ENCODE peak calls at places on chromosomes 13 and 19, in five cellular contexts. U, V, Q, O and J are unnamed samples.

GRCh38 chr19:38900220-38900629 is 456 bp downstream of the NFKBIB start:
- DNase-seq in O (no peak), U (no peak), Q (peak), V (no peak), J (no peak)

GRCh38 chr13:92827503-92827902 is 399.1 kb upstream of the GPC6 start:
- DNase-seq in U (no peak), O (no peak), V (no peak), Q (no peak), J (no peak)

GRCh38 chr19:56126983-56127780 is 6.1 kb upstream of the ZNF787 start:
- DNase-seq in U (no peak), O (no peak), Q (no peak), V (no peak), J (no peak)

GRCh38 chr13:47621931-47622330 is 379.1 kb downstream of the SUCLA2 start:
- DNase-seq in Q (no peak), U (no peak), V (no peak), O (no peak), J (no peak)

GRCh38 chr19:17929056-17929455 is 3.8 kb upstream of the CCDC124 start:
- DNase-seq in U (no peak), O (no peak), Q (no peak), V (no peak), J (no peak)

GRCh38 chr19:55699221-55699620 is 24.2 kb downstream of the EPN1 start:
- DNase-seq in O (no peak), Q (no peak), V (no peak), U (no peak), J (no peak)

GRCh38 chr13:30864352-30865130 is 41.5 kb upstream of the MEDAG start:
- DNase-seq in U (no peak), V (no peak), O (no peak), Q (peak), J (peak)

GRCh38 chr19:1566392-1567115 is 1.6 kb downstream of the MEX3D start:
- DNase-seq in Q (peak), U (peak), V (no peak), O (no peak), J (peak)

GRCh38 chr19:55544014-55544413 is 1.3 kb downstream of the SBK3 start:
- DNase-seq in U (no peak), V (no peak), O (no peak), Q (no peak), J (no peak)